ENCODE peak calls at places on chromosomes 13 and 19, in seven cellular contexts. P is activated CD8-positive, alpha-beta T cell treated with anti-CD3 and anti-CD28 coated beads, Interleukin-2, amount 10 ng/mL, durations not matched to agents 7 days and 5 days; S is NCI-H1092; R is neural progenitor cell; H is GM23248; O is midbrain; M is kidney tubule cell. A is an unnamed sample.

GRCh38 chr13:101623469-101624209 is 171.2 kb downstream of the ITGBL1 start:
- DNase-seq in H (peak), M (no peak), P (no peak), R (no peak), S (no peak), O (no peak), A (no peak)

GRCh38 chr13:44758595-44759221 is 182.6 kb upstream of the TSC22D1 start:
- DNase-seq in H (peak), O (no peak), M (peak), P (no peak), S (no peak), R (no peak), A (no peak)

GRCh38 chr19:15644066-15644741 is 3.5 kb downstream of the CYP4F3 start:
- DNase-seq in R (no peak), M (no peak), O (no peak), H (no peak), S (no peak), P (no peak), A (no peak)

GRCh38 chr13:72504026-72504925 is 223.2 kb downstream of the MZT1 start:
- DNase-seq in O (no peak), M (peak), H (no peak), P (no peak), R (peak), S (no peak), A (no peak)

GRCh38 chr19:29771708-29772415 is 39.9 kb upstream of the CCNE1 start:
- DNase-seq in H (peak), O (peak), S (peak), P (peak), R (peak), M (peak), A (no peak)

GRCh38 chr19:35609881-35610353 is 2.6 kb upstream of the HAUS5 start:
- DNase-seq in O (no peak), M (no peak), R (no peak), H (no peak), S (no peak), P (peak), A (no peak)

GRCh38 chr19:13799669-13800068 is 4.4 kb downstream of the ZSWIM4 start:
- DNase-seq in O (no peak), P (no peak), R (no peak), S (no peak), H (no peak), M (no peak), A (no peak)

GRCh38 chr19:2462635-2463421 is 6.1 kb upstream of the LMNB2 start:
- DNase-seq in M (peak), H (peak), P (no peak), R (peak), S (peak), O (peak), A (peak)

GRCh38 chr13:57627663-57628062 is 3.9 kb upstream of the PCDH17 start:
- DNase-seq in H (peak), M (peak), O (no peak), R (peak), S (peak), P (no peak), A (no peak)

GRCh38 chr19:1221141-1221903 is 15.7 kb downstream of the STK11 start:
- DNase-seq in O (peak), P (no peak), H (peak), M (peak), S (no peak), R (peak), A (peak)

A was measured in upper lobe of left lung.